ENCODE peak calls at places on chromosome X, in eight cellular contexts. E is breast epithelium, A is adrenal gland, Y is transverse colon, Q is spleen, I is tibial nerve, U is lower leg skin, O is uterus. L is an unnamed sample.

GRCh38 chrX:53445977-53446376 is 11.8 kb upstream of the HSD17B10 start:
- DNase-seq in E (no peak), Q (no peak), A (peak), U (no peak), I (no peak), Y (peak), O (no peak), L (peak)

GRCh38 chrX:39759526-39760224 is 338.1 kb downstream of the BCOR start:
- DNase-seq in Q (no peak), E (peak), Y (no peak), O (peak), U (no peak), I (no peak), A (no peak), L (no peak)

GRCh38 chrX:57930051-57930450 is 19.8 kb upstream of the ZXDA start:
- DNase-seq in Q (no peak), I (no peak), Y (no peak), A (no peak), O (no peak), E (no peak), U (no peak), L (no peak)

GRCh38 chrX:9681422-9681821 is 84.2 kb downstream of the GPR143 start:
- DNase-seq in A (no peak), Y (no peak), I (no peak), Q (no peak), E (no peak), U (no peak), O (no peak), L (no peak)

GRCh38 chrX:136031626-136032025 is 46.4 kb downstream of the SLC9A6 start:
- DNase-seq in Y (no peak), A (no peak), I (no peak), U (no peak), Q (no peak), O (no peak), E (no peak), L (no peak)

GRCh38 chrX:14936561-14936960 is 63.3 kb downstream of the MOSPD2 start:
- DNase-seq in A (no peak), I (no peak), O (peak), Q (no peak), Y (no peak), U (no peak), E (no peak), L (no peak)

GRCh38 chrX:105910563-105911105 is 88.3 kb downstream of the NRK start:
- DNase-seq in Q (no peak), Y (no peak), U (no peak), O (no peak), A (no peak), E (no peak), I (no peak), L (no peak)

GRCh38 chrX:63613531-63614028 is 171.4 kb downstream of the ARHGEF9 start:
- DNase-seq in A (no peak), E (no peak), U (no peak), Y (no peak), I (no peak), O (no peak), Q (no peak), L (no peak)

GRCh38 chrX:1598876-1599790 is 7.7 kb downstream of the AKAP17A start:
- DNase-seq in A (no peak), Q (peak), I (peak), E (no peak), U (peak), Y (no peak), O (no peak), L (no peak)

GRCh38 chrX:53048169-53049126 is at the start of gene GPR173:
- DNase-seq in Q (no peak), I (peak), U (no peak), A (peak), Y (peak), E (no peak), O (peak), L (no peak)

GRCh38 chrX:12580548-12580947 is 210.7 kb upstream of the PRPS2 start:
- DNase-seq in Y (no peak), I (no peak), Q (no peak), U (no peak), A (no peak), E (no peak), O (no peak), L (no peak)

GRCh38 chrX:21989415-21989814 is 42.7 kb upstream of the PHEX start:
- DNase-seq in I (no peak), A (no peak), U (no peak), Q (no peak), E (no peak), Y (no peak), O (no peak), L (no peak)

GRCh38 chrX:130339408-130340222 is at the start of gene SLC25A14:
- DNase-seq in Y (peak), O (peak), I (peak), E (peak), U (peak), Q (peak), A (peak), L (peak)
- TF ChIP-seq POLR2A in Y (peak), O (no peak), I (no peak), E (no peak), U (no peak), Q (no peak), A (no peak), L (no peak)

GRCh38 chrX:129682979-129683378 is 28.2 kb upstream of the APLN start:
- DNase-seq in U (no peak), E (no peak), I (no peak), A (no peak), Y (no peak), Q (no peak), O (no peak), L (no peak)

GRCh38 chrX:129679856-129680255 is 25.1 kb upstream of the APLN start:
- DNase-seq in I (no peak), Y (no peak), E (no peak), A (no peak), O (no peak), Q (no peak), U (no peak), L (no peak)

GRCh38 chrX:129678881-129679195 is 24.1 kb upstream of the APLN start:
- DNase-seq in I (no peak), O (no peak), E (no peak), Q (no peak), A (no peak), U (no peak), Y (no peak), L (no peak)

GRCh38 chrX:129678176-129678880 is 23.6 kb upstream of the APLN start:
- DNase-seq in E (no peak), O (no peak), Y (peak), I (no peak), Q (peak), A (peak), U (no peak), L (no peak)
- TF ChIP-seq POLR2A in E (no peak), O (no peak), Y (peak), I (no peak), Q (no peak), A (no peak), U (no peak), L (no peak)

DNA sequence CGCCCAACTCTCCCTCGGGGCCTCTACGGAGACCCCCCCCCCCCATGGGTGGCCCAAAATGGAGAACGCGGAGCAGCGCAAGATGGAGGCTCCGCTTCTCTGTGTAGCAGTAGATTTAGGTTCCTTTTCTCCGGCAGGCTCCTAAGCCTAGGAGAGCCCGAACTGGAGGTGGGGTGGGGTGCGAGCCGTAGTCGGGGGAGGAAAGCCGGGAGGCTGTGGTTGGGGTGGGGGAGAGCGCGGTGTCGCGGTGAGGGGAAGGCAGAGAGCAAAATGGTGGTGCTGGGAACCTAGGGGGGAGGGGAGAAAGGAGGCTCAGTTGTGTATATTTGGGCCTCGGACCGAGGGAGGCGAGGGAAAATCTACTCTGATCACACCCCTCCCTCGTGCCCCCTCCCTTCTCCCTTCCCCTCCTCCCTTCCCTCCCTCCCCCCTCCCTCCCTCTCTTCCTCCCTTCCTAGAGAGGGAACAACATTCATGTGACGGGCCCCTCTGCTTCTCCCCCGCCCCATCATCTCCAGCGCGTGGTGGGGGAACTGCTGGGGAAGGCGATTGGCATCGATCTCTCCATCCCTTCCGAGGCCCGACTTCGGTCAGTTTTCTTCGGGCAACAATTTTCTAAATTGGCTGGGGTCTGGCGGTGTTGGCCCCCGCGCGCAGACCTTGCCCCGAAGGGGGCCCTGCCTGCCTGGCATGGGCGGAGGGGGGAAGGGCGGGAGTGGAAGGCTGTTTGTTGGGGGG is at the start of gene STAG2:
- DNase-seq in E (peak), O (peak), U (peak), A (peak), Q (peak), I (peak), Y (peak), L (peak)
- TF ChIP-seq POLR2A in E (no peak), O (peak), U (no peak), A (no peak), Q (no peak), I (peak), Y (peak), L (peak)

GRCh38 chrX:129981752-129982299 is 609 bp upstream of the BCORL1 start:
- DNase-seq in A (no peak), E (no peak), O (peak), U (no peak), Q (no peak), Y (peak), I (no peak), L (no peak)
- TF ChIP-seq POLR2A in A (no peak), E (no peak), O (no peak), U (no peak), Q (no peak), Y (no peak), I (no peak), L (no peak)

GRCh38 chrX:70171636-70172035 is 5.6 kb upstream of the DGAT2L6 start:
- DNase-seq in E (no peak), Y (no peak), O (no peak), U (no peak), Q (no peak), A (no peak), I (no peak), L (no peak)
- TF ChIP-seq POLR2A in E (no peak), Y (no peak), O (no peak), U (no peak), Q (no peak), A (no peak), I (no peak), L (no peak)

GRCh38 chrX:155070975-155071693 is at the start of the genes BRCC3, CMC4 and MTCP1:
- DNase-seq in I (peak), E (peak), A (peak), U (peak), Q (peak), Y (peak), O (peak), L (peak)
- TF ChIP-seq POLR2A in I (peak), E (peak), A (peak), U (peak), Q (no peak), Y (peak), O (peak), L (peak)

GRCh38 chrX:44962944-44963343 is 90.0 kb downstream of the KDM6A start:
- DNase-seq in I (no peak), Q (no peak), Y (no peak), U (no peak), A (no peak), O (no peak), E (no peak), L (no peak)
- TF ChIP-seq POLR2A in I (no peak), Q (no peak), Y (no peak), U (no peak), A (no peak), O (no peak), E (no peak), L (no peak)

GRCh38 chrX:41332988-41333743 is 796 bp upstream of the DDX3X start:
- DNase-seq in Y (peak), A (peak), U (peak), Q (peak), O (peak), E (peak), I (peak), L (peak)
- TF ChIP-seq POLR2A in Y (peak), A (peak), U (no peak), Q (no peak), O (peak), E (peak), I (peak), L (no peak)

GRCh38 chrX:103688949-103689348 is 2.5 kb upstream of the MORF4L2 start:
- DNase-seq in Q (no peak), O (no peak), I (no peak), A (no peak), Y (no peak), U (no peak), E (no peak), L (no peak)

GRCh38 chrX:103685396-103685795 is 1.1 kb downstream of the MORF4L2 start:
- DNase-seq in U (no peak), Y (no peak), A (no peak), Q (no peak), O (no peak), E (no peak), I (no peak), L (no peak)

GRCh38 chrX:103686199-103687072 is at the start of gene MORF4L2:
- DNase-seq in O (peak), Q (peak), Y (peak), I (peak), E (peak), U (peak), A (peak), L (peak)

GRCh38 chrX:103687696-103688191 is 1.2 kb upstream of the MORF4L2 start:
- DNase-seq in Y (peak), E (peak), U (peak), Q (no peak), O (peak), I (peak), A (peak), L (no peak)

GRCh38 chrX:103687073-103687695 is 685 bp upstream of the MORF4L2 start:
- DNase-seq in O (peak), Y (peak), A (peak), E (peak), I (peak), Q (peak), U (peak), L (peak)
- TF ChIP-seq POLR2A in O (peak), Y (no peak), A (peak), E (peak), I (peak), Q (no peak), U (no peak), L (peak)

L was measured in GM12892.